ENCODE peak calls at places on chromosomes 6 and 20, in seven cellular contexts. A is sigmoid colon; C is neural progenitor cell; L is A549; V is psoas muscle; S is CD8-positive, alpha-beta memory T cell; X is endothelial cell of umbilical vein. N is an unnamed sample.

GRCh38 chr6:46491201-46491788 is at the start of gene RCAN2:
- DNase-seq in A (peak; percentile 81), C (peak; percentile 91), L (peak; percentile 17), V (peak; percentile 65), S (no peak), X (peak; percentile 12), N (peak; percentile 83)

GRCh38 chr6:39073471-39074355 is 25.1 kb downstream of the GLP1R start:
- DNase-seq in A (peak; percentile 44), C (no peak), L (no peak), V (no peak), S (no peak), X (no peak), N (no peak)

GRCh38 chr20:3966571-3966970 is 48.8 kb downstream of the RNF24 start:
- DNase-seq in A (no peak), C (no peak), L (no peak), V (no peak), S (no peak), X (no peak), N (no peak)

GRCh38 chr6:15352884-15353283 is 107.0 kb downstream of the JARID2 start:
- DNase-seq in A (no peak), C (no peak), L (no peak), V (no peak), S (no peak), X (no peak), N (no peak)

GRCh38 chr6:70709826-70710225 is 42.1 kb downstream of the SMAP1 start:
- DNase-seq in A (no peak), C (no peak), L (peak; percentile 18), V (no peak), S (no peak), X (no peak), N (no peak)

GRCh38 chr6:136344420-136344819 is 54.8 kb upstream of the BCLAF1 start:
- DNase-seq in A (no peak), C (no peak), L (no peak), V (no peak), S (no peak), X (peak; percentile 67), N (no peak)

GRCh38 chr20:62376112-62377063 is 9.3 kb upstream of the LAMA5 start:
- DNase-seq in A (peak; percentile 87), C (peak; percentile 96), L (peak; percentile 81), V (no peak), S (no peak), X (no peak), N (peak; percentile 80)

GRCh38 chr20:50628853-50629674 is 62.3 kb downstream of the RIPOR3 start:
- DNase-seq in A (no peak), C (no peak), L (no peak), V (no peak), S (no peak), X (no peak), N (no peak)

GRCh38 chr6:138231399-138231886 is 13.2 kb upstream of the PBOV1 start:
- DNase-seq in A (no peak), C (no peak), L (no peak), V (no peak), S (no peak), X (peak; percentile 56), N (no peak)

GRCh38 chr6:47168176-47168575 is 126.0 kb upstream of the ADGRF1 start:
- DNase-seq in A (no peak), C (no peak), L (peak; percentile 91), V (peak; percentile 66), S (no peak), X (no peak), N (no peak)

GRCh38 chr6:37783831-37784584 is 35.5 kb upstream of the ZFAND3 start:
- DNase-seq in A (peak; percentile 73), C (peak; percentile 48), L (no peak), V (peak; percentile 37), S (peak; percentile 11), X (peak; percentile 38), N (peak; percentile 81)

GRCh38 chr6:105834548-105834947 is 251.6 kb upstream of the PRDM1 start:
- DNase-seq in A (no peak), C (no peak), L (no peak), V (no peak), S (no peak), X (no peak), N (no peak)

GRCh38 chr6:11429577-11429976 is 108.0 kb upstream of the TMEM170B start:
- DNase-seq in A (no peak), C (no peak), L (no peak), V (no peak), S (no peak), X (no peak), N (no peak)

GRCh38 chr20:49888341-49889244 is 26.7 kb downstream of the SPATA2 start:
- DNase-seq in A (peak; percentile 62), C (peak; percentile 85), L (peak; percentile 66), V (no peak), S (peak; percentile 41), X (peak; percentile 73), N (no peak)

GRCh38 chr6:9851006-9851405 is 563.9 kb downstream of the TFAP2A start:
- DNase-seq in A (no peak), C (no peak), L (no peak), V (no peak), S (no peak), X (no peak), N (no peak)

GRCh38 chr6:9848094-9848493 is 566.8 kb downstream of the TFAP2A start:
- DNase-seq in A (no peak), C (no peak), L (no peak), V (no peak), S (no peak), X (no peak), N (no peak)

DNA sequence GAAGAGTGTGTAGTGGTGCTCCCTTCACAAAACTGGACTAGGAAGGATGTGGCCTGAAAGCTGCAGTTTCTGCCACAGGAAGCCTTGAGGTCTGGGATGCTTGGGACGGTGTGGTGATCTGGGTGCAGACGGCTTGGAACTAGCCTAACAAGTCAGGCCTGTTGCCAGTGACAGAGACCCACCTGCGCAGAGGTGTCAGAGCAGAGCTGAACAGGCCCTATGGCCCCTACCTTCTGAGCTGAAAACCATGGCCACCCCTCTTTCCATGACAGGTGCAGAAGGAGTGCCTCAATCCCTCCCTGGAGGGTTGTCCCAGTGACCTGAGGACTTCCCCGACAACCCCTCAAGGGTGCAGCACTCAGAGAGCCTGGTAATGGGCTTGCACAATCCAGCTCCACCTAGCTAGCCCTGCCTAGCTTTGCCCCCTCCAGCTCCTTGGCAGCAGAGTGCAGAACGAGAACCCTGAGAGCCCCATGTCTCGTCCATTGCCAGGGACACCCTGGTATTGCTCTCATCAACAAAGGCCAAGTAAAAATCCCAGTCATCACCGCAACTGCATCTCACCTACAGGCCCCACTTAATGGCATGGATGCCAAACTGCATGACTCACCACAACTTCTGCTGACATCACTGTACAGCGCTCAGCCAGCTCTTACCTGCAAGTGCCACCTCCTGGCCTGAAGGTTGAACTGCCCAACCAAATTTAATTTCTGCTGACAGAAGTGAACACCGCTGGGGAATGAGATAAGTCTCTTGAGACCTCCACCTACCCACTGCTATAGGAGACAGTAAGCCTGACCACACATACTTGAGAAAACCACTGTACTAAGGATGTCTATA is 563.1 kb downstream of the TFAP2A start:
- DNase-seq in A (no peak), C (peak; percentile 29), L (peak; percentile 52), V (no peak), S (no peak), X (no peak), N (no peak)
- H3K9me3 ChIP-seq in A (peaks cover 3% of the 10 kb centered on the region), C (peaks cover 9% of the 10 kb centered on the region), L (peaks cover 28% of the 10 kb centered on the region), V (peaks cover 25% of the 10 kb centered on the region), S (no peaks in the 10 kb centered on the region), X (no peaks in the 10 kb centered on the region), N (peaks cover 2% of the 10 kb centered on the region)

GRCh38 chr6:150163970-150164369 is 21.1 kb downstream of the PPP1R14C start:
- DNase-seq in A (no peak), C (no peak), L (no peak), V (no peak), S (no peak), X (no peak), N (no peak)

GRCh38 chr6:150172929-150173328 is 30.1 kb downstream of the PPP1R14C start:
- DNase-seq in A (no peak), C (no peak), L (no peak), V (no peak), S (no peak), X (no peak), N (no peak)

GRCh38 chr6:150165020-150165702 is 22.3 kb downstream of the PPP1R14C start:
- DNase-seq in A (no peak), C (no peak), L (no peak), V (no peak), S (no peak), X (no peak), N (no peak)

GRCh38 chr6:150169609-150170008 is 26.8 kb downstream of the PPP1R14C start:
- DNase-seq in A (no peak), C (no peak), L (no peak), V (no peak), S (no peak), X (no peak), N (no peak)

DNA sequence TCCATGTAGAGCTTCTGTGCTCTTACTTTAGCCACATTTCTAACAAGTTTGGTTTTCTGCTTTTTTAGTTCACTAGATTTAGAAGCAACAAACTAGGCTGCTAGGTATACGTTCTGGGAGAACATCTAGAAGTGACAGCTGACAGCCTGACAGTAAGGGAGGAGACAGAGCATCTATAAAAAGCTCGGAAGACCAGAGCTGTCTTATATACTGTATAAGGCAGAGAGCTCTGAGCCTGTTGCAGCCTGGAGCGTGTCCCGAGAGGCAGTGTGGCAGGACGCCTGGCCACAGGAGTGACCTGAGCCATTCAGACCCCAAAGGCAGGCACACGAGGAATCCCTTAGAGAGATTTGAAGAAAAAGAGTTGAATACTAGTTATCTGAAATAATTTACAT is 24.6 kb downstream of the PPP1R14C start:
- DNase-seq in A (no peak), C (no peak), L (no peak), V (no peak), S (no peak), X (no peak), N (no peak)
- H3K27ac ChIP-seq in A (no peak overlapping the region), C (no peak overlapping the region), L (no peak overlapping the region), V (peak overlapping the region; percentile 66), S (peak overlapping the region; percentile 70), X (no peak overlapping the region), N (no peak overlapping the region)

DNA sequence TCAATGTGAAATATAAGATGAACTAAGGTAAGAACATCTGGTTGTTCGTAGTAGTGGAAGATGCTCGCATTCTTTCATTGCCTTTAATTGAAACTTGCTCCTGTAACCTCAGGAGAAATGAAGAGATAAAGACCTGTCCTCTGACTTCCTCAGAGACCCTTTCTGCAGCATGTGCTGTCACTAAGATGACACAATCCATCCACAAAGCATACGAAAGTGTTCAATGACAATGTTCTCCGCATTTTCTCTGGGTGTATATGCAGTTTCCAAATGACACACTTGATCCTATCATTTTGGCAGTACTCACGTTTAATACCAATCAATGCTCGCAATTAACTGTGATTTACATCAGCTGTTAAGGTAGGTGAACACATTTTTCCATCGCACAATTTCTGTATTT is 65.8 kb downstream of the PRL start:
- DNase-seq in A (no peak), C (no peak), L (no peak), V (no peak), S (no peak), X (no peak), N (no peak)
- H3K9me3 ChIP-seq in A (no peaks in the 10 kb centered on the region), C (no peaks in the 10 kb centered on the region), L (peaks cover 3% of the 10 kb centered on the region), V (no peaks in the 10 kb centered on the region), S (no peaks in the 10 kb centered on the region), X (no peaks in the 10 kb centered on the region), N (no peaks in the 10 kb centered on the region)

GRCh38 chr6:28794175-28795002 is 129.4 kb downstream of the TRIM27 start:
- DNase-seq in A (no peak), C (peak; percentile 87), L (peak; percentile 68), V (no peak), S (no peak), X (peak; percentile 29), N (no peak)
- H3K27ac ChIP-seq in A (no peak overlapping the region), C (no peak overlapping the region), L (peak overlapping the region; percentile 64), V (no peak overlapping the region), S (no peak overlapping the region), X (no peak overlapping the region), N (no peak overlapping the region)

N was measured in aorta.